ENCODE peak calls at places on chromosomes 11 and 22, in ten cellular contexts. One of them, this sample, is unnamed.
A peak's percentile ranks its signal among the peaks of the same experiment; 100 is the strongest.

GRCh38 chr11:78244546-78245315 is 56.0 kb downstream of the USP35 start:
- DNase-seq in GM13977: no peak
- DNase-seq in psoas muscle: no peak
- DNase-seq in fibroblast of pulmonary artery: peak; percentile 28
- DNase-seq in stomach: no peak
- DNase-seq in Peyer's patch: no peak
- DNase-seq in brain microvascular endothelial cell: no peak
- DNase-seq in CD8-positive, alpha-beta T cell: no peak
- DNase-seq in cardiac fibroblast: peak; percentile 67
- DNase-seq in ovary: no peak
- DNase-seq in this sample: no peak

GRCh38 chr22:48908547-48908946 is 919.1 kb downstream of the BRD1 start:
- DNase-seq in GM13977: no peak
- DNase-seq in psoas muscle: no peak
- DNase-seq in fibroblast of pulmonary artery: no peak
- DNase-seq in stomach: no peak
- DNase-seq in Peyer's patch: no peak
- DNase-seq in brain microvascular endothelial cell: no peak
- DNase-seq in CD8-positive, alpha-beta T cell: no peak
- DNase-seq in cardiac fibroblast: no peak
- DNase-seq in ovary: no peak
- DNase-seq in this sample: peak; percentile 13

GRCh38 chr11:120133216-120134105 is 4.5 kb downstream of the TRIM29 start:
- DNase-seq in GM13977: no peak
- DNase-seq in psoas muscle: no peak
- DNase-seq in fibroblast of pulmonary artery: no peak
- DNase-seq in stomach: peak; percentile 17
- DNase-seq in Peyer's patch: no peak
- DNase-seq in brain microvascular endothelial cell: no peak
- DNase-seq in CD8-positive, alpha-beta T cell: no peak
- DNase-seq in cardiac fibroblast: no peak
- DNase-seq in ovary: peak; percentile 2
- DNase-seq in this sample: peak; percentile 26

GRCh38 chr11:7904910-7905309 is 26.2 kb downstream of the OR10A6 start:
- DNase-seq in GM13977: no peak
- DNase-seq in psoas muscle: no peak
- DNase-seq in fibroblast of pulmonary artery: peak; percentile 24
- DNase-seq in stomach: no peak
- DNase-seq in Peyer's patch: no peak
- DNase-seq in brain microvascular endothelial cell: peak; percentile 14
- DNase-seq in CD8-positive, alpha-beta T cell: no peak
- DNase-seq in cardiac fibroblast: peak; percentile 28
- DNase-seq in ovary: no peak
- DNase-seq in this sample: no peak

GRCh38 chr11:5125221-5125620 is 12.9 kb downstream of the OR52A5 start:
- DNase-seq in GM13977: no peak
- DNase-seq in psoas muscle: no peak
- DNase-seq in fibroblast of pulmonary artery: no peak
- DNase-seq in stomach: no peak
- DNase-seq in Peyer's patch: no peak
- DNase-seq in brain microvascular endothelial cell: no peak
- DNase-seq in CD8-positive, alpha-beta T cell: no peak
- DNase-seq in cardiac fibroblast: no peak
- DNase-seq in ovary: no peak
- DNase-seq in this sample: no peak

GRCh38 chr11:94129505-94130335 is 1.1 kb downstream of the PANX1 start:
- DNase-seq in GM13977: no peak
- DNase-seq in psoas muscle: no peak
- DNase-seq in fibroblast of pulmonary artery: peak; percentile 38
- DNase-seq in stomach: no peak
- DNase-seq in Peyer's patch: no peak
- DNase-seq in brain microvascular endothelial cell: no peak
- DNase-seq in CD8-positive, alpha-beta T cell: peak; percentile 30
- DNase-seq in cardiac fibroblast: no peak
- DNase-seq in ovary: no peak
- DNase-seq in this sample: no peak

GRCh38 chr11:46273511-46274205 is 3.8 kb upstream of the CREB3L1 start:
- DNase-seq in GM13977: no peak
- DNase-seq in psoas muscle: no peak
- DNase-seq in fibroblast of pulmonary artery: peak; percentile 56
- DNase-seq in stomach: peak; percentile 78
- DNase-seq in Peyer's patch: no peak
- DNase-seq in brain microvascular endothelial cell: no peak
- DNase-seq in CD8-positive, alpha-beta T cell: no peak
- DNase-seq in cardiac fibroblast: peak; percentile 66
- DNase-seq in ovary: no peak
- DNase-seq in this sample: no peak

GRCh38 chr11:78224906-78225420 is 36.2 kb downstream of the USP35 start:
- DNase-seq in GM13977: no peak
- DNase-seq in psoas muscle: no peak
- DNase-seq in fibroblast of pulmonary artery: no peak
- DNase-seq in stomach: no peak
- DNase-seq in Peyer's patch: no peak
- DNase-seq in brain microvascular endothelial cell: no peak
- DNase-seq in CD8-positive, alpha-beta T cell: no peak
- DNase-seq in cardiac fibroblast: no peak
- DNase-seq in ovary: no peak
- DNase-seq in this sample: no peak

GRCh38 chr22:28930357-28931007 is 47.1 kb downstream of the ZNRF3 start:
- DNase-seq in GM13977: no peak
- DNase-seq in psoas muscle: no peak
- DNase-seq in fibroblast of pulmonary artery: peak; percentile 37
- DNase-seq in stomach: no peak
- DNase-seq in Peyer's patch: no peak
- DNase-seq in brain microvascular endothelial cell: no peak
- DNase-seq in CD8-positive, alpha-beta T cell: no peak
- DNase-seq in cardiac fibroblast: peak; percentile 52
- DNase-seq in ovary: no peak
- DNase-seq in this sample: no peak

GRCh38 chr11:2812371-2812991 is 73.1 kb downstream of the CDKN1C start:
- DNase-seq in GM13977: no peak
- DNase-seq in psoas muscle: peak; percentile 84
- DNase-seq in fibroblast of pulmonary artery: peak; percentile 54
- DNase-seq in stomach: no peak
- DNase-seq in Peyer's patch: no peak
- DNase-seq in brain microvascular endothelial cell: no peak
- DNase-seq in CD8-positive, alpha-beta T cell: no peak
- DNase-seq in cardiac fibroblast: peak; percentile 87
- DNase-seq in ovary: peak; percentile 63
- DNase-seq in this sample: peak; percentile 59

GRCh38 chr22:19625331-19626041 is 88.8 kb upstream of the SEPTIN5 start:
- DNase-seq in GM13977: no peak
- DNase-seq in psoas muscle: no peak
- DNase-seq in fibroblast of pulmonary artery: no peak
- DNase-seq in stomach: no peak
- DNase-seq in Peyer's patch: no peak
- DNase-seq in brain microvascular endothelial cell: no peak
- DNase-seq in CD8-positive, alpha-beta T cell: no peak
- DNase-seq in cardiac fibroblast: no peak
- DNase-seq in ovary: no peak
- DNase-seq in this sample: no peak

GRCh38 chr22:19621372-19622060 is 92.8 kb upstream of the SEPTIN5 start:
- DNase-seq in GM13977: no peak
- DNase-seq in psoas muscle: no peak
- DNase-seq in fibroblast of pulmonary artery: no peak
- DNase-seq in stomach: no peak
- DNase-seq in Peyer's patch: no peak
- DNase-seq in brain microvascular endothelial cell: no peak
- DNase-seq in CD8-positive, alpha-beta T cell: no peak
- DNase-seq in cardiac fibroblast: peak; percentile 18
- DNase-seq in ovary: no peak
- DNase-seq in this sample: no peak

GRCh38 chr22:19622061-19622441 is 92.3 kb upstream of the SEPTIN5 start:
- DNase-seq in GM13977: peak; percentile 58
- DNase-seq in psoas muscle: no peak
- DNase-seq in fibroblast of pulmonary artery: no peak
- DNase-seq in stomach: no peak
- DNase-seq in Peyer's patch: peak; percentile 68
- DNase-seq in brain microvascular endothelial cell: no peak
- DNase-seq in CD8-positive, alpha-beta T cell: no peak
- DNase-seq in cardiac fibroblast: no peak
- DNase-seq in ovary: no peak
- DNase-seq in this sample: no peak

GRCh38 chr22:19619144-19620009 is 94.9 kb upstream of the SEPTIN5 start:
- DNase-seq in GM13977: peak; percentile 77
- DNase-seq in psoas muscle: no peak
- DNase-seq in fibroblast of pulmonary artery: no peak
- DNase-seq in stomach: no peak
- DNase-seq in Peyer's patch: peak; percentile 59
- DNase-seq in brain microvascular endothelial cell: no peak
- DNase-seq in CD8-positive, alpha-beta T cell: no peak
- DNase-seq in cardiac fibroblast: no peak
- DNase-seq in ovary: no peak
- DNase-seq in this sample: no peak

DNA sequence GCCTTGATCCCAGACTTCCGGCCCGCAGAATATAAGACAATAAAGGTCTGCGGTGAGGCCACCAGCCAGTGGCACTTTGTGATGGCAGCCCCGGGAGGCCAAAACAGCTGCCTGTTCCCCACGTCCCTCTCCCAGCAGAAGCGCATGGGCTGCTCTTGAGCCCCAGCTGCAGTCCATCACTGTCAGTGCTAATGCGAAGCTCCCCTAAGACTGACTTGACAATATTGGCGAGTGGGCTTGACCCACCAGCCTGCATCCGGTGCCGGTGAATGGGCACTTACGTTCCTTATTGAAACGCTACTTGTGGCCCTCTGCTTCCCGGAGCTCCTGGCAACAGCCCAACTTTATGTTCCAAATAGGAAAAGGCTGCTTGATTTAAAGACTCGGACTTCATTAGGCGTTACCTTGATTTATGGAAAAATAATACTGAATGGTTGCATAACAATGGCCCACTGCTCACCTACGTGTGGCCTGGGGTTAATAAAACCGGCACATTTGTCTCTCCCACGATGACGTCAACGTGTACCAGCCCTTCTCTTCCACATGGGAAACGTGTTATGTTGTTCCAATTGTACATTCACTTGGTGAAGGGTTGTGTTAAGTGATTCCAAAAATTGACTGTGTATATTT is 93.4 kb upstream of the SEPTIN5 start:
- DNase-seq in GM13977: no peak
- DNase-seq in psoas muscle: no peak
- DNase-seq in fibroblast of pulmonary artery: peak; percentile 11
- DNase-seq in stomach: no peak
- DNase-seq in Peyer's patch: no peak
- DNase-seq in brain microvascular endothelial cell: no peak
- DNase-seq in CD8-positive, alpha-beta T cell: no peak
- DNase-seq in cardiac fibroblast: peak; percentile 16
- DNase-seq in ovary: no peak
- DNase-seq in this sample: no peak
- TF ChIP-seq CTCF in GM13977: no peak
- TF ChIP-seq CTCF in psoas muscle: no peak
- TF ChIP-seq CTCF in fibroblast of pulmonary artery: no peak
- TF ChIP-seq CTCF in stomach: no peak
- TF ChIP-seq CTCF in Peyer's patch: no peak
- TF ChIP-seq CTCF in brain microvascular endothelial cell: no peak
- TF ChIP-seq CTCF in CD8-positive, alpha-beta T cell: no peak
- TF ChIP-seq CTCF in cardiac fibroblast: no peak
- TF ChIP-seq CTCF in ovary: no peak
- TF ChIP-seq CTCF in this sample: no peak

DNA sequence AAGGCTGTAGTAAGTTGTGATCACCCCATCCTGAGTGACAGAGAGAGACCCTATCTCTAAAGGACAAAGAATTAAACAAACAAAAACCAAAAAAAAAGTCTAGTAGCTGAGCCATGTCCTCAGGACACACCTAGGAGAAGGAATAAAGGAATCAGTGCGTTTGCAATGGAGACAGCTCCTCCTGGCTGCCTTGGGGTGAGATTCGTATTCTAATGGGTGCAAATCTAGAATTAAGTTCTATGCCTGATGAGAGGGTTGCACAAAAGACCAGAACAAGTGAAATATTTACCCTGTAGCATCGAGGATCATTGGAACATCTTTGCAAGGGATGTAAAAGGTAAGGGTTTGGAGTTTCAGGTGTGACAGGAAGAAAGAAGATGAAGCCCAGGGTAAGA is 70.3 kb upstream of the BMAL1 start:
- DNase-seq in GM13977: no peak
- DNase-seq in psoas muscle: no peak
- DNase-seq in fibroblast of pulmonary artery: no peak
- DNase-seq in stomach: no peak
- DNase-seq in Peyer's patch: no peak
- DNase-seq in brain microvascular endothelial cell: no peak
- DNase-seq in CD8-positive, alpha-beta T cell: no peak
- DNase-seq in cardiac fibroblast: peak; percentile 26
- DNase-seq in ovary: no peak
- DNase-seq in this sample: no peak
- TF ChIP-seq CTCF in GM13977: no peak
- TF ChIP-seq CTCF in psoas muscle: no peak
- TF ChIP-seq CTCF in fibroblast of pulmonary artery: peak; percentile 23
- TF ChIP-seq CTCF in stomach: no peak
- TF ChIP-seq CTCF in Peyer's patch: peak; percentile 32
- TF ChIP-seq CTCF in brain microvascular endothelial cell: peak; percentile 28
- TF ChIP-seq CTCF in CD8-positive, alpha-beta T cell: no peak
- TF ChIP-seq CTCF in cardiac fibroblast: peak; percentile 13
- TF ChIP-seq CTCF in ovary: no peak
- TF ChIP-seq CTCF in this sample: no peak

DNA sequence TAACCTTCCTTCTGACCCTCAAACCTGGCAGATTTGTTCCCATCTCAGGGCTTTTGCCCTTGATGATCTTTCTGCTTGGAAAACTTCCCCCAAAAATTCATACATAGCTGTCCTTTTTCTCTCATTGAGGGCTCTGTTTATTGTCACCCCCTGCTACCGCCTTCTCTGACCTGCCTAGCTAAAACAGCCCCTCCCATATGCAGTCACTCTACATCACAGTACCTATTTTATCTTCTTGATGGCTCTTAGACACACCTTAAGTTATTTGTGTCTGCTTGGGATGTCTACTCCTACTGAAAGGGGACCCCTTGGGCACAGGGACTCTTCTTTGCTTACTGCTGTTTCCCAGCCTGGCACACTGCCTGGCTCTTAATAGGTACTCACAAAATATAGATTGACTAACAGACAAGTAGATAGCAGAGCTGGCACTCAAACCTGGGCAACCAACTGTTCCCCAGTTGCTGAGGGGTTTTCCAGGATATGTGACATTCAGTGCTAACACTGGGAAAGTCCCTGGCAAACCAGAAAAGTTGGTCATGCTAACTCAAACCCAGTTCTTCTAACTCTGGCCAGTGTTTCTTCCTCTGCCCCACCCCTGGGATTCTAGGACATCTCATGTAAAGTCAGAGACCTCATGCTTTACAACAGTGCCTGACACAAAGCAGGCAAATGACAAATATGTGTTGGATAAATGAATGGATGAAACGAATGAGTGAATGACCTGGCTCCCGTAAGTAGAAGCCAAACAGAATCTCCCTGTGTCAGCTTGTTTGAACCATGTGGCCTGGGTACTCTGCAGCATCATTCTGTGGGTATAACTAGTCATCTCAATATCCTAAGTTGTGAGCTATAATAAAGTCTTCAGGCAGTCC is 19.8 kb upstream of the FJX1 start:
- DNase-seq in GM13977: peak; percentile 36
- DNase-seq in psoas muscle: no peak
- DNase-seq in fibroblast of pulmonary artery: peak; percentile 60
- DNase-seq in stomach: no peak
- DNase-seq in Peyer's patch: no peak
- DNase-seq in brain microvascular endothelial cell: no peak
- DNase-seq in CD8-positive, alpha-beta T cell: no peak
- DNase-seq in cardiac fibroblast: no peak
- DNase-seq in ovary: no peak
- DNase-seq in this sample: no peak
- TF ChIP-seq CTCF in GM13977: no peak
- TF ChIP-seq CTCF in psoas muscle: no peak
- TF ChIP-seq CTCF in fibroblast of pulmonary artery: no peak
- TF ChIP-seq CTCF in stomach: no peak
- TF ChIP-seq CTCF in Peyer's patch: no peak
- TF ChIP-seq CTCF in brain microvascular endothelial cell: no peak
- TF ChIP-seq CTCF in CD8-positive, alpha-beta T cell: no peak
- TF ChIP-seq CTCF in cardiac fibroblast: no peak
- TF ChIP-seq CTCF in ovary: no peak
- TF ChIP-seq CTCF in this sample: no peak

GRCh38 chr22:19965771-19966709 is 24.4 kb upstream of the TXNRD2 start:
- DNase-seq in GM13977: no peak
- DNase-seq in psoas muscle: no peak
- DNase-seq in fibroblast of pulmonary artery: peak; percentile 20
- DNase-seq in stomach: no peak
- DNase-seq in Peyer's patch: no peak
- DNase-seq in brain microvascular endothelial cell: no peak
- DNase-seq in CD8-positive, alpha-beta T cell: no peak
- DNase-seq in cardiac fibroblast: no peak
- DNase-seq in ovary: no peak
- DNase-seq in this sample: no peak
- TF ChIP-seq CTCF in GM13977: peak; percentile 18
- TF ChIP-seq CTCF in psoas muscle: no peak
- TF ChIP-seq CTCF in fibroblast of pulmonary artery: peak; percentile 48
- TF ChIP-seq CTCF in stomach: no peak
- TF ChIP-seq CTCF in Peyer's patch: no peak
- TF ChIP-seq CTCF in brain microvascular endothelial cell: peak; percentile 70
- TF ChIP-seq CTCF in CD8-positive, alpha-beta T cell: no peak
- TF ChIP-seq CTCF in cardiac fibroblast: peak; percentile 40
- TF ChIP-seq CTCF in ovary: no peak
- TF ChIP-seq CTCF in this sample: no peak